ENCODE peak calls at places on chromosomes 5 and 9, in five cellular contexts. Z is CD8-positive, alpha-beta memory T cell; S is activated T-cell treated with anti-CD3 and anti-CD28 coated beads for 4 hours; H is putamen; J is CD4-positive, CD25-positive, alpha-beta regulatory T cell. G is an unnamed sample.

GRCh38 chr5:176381423-176381822 is 7.0 kb downstream of the NOP16 start:
- DNase-seq in Z (no peak), S (no peak), H (no peak), J (no peak), G (no peak)

GRCh38 chr5:35129921-35130485 is 82.3 kb upstream of the AGXT2 start:
- DNase-seq in Z (no peak), S (peak), H (no peak), J (no peak), G (no peak)

GRCh38 chr9:33852216-33852826 is 35.4 kb downstream of the UBE2R2 start:
- DNase-seq in Z (peak), S (peak), H (peak), J (peak), G (peak)

GRCh38 chr9:114754574-114754973 is 51.3 kb downstream of the TNFSF15 start:
- DNase-seq in Z (no peak), S (no peak), H (no peak), J (no peak), G (peak)

GRCh38 chr9:91734371-91734981 is 215.6 kb downstream of the ROR2 start:
- DNase-seq in Z (peak), S (peak), H (peak), J (peak), G (peak)

GRCh38 chr9:93894691-93895079 is 60.5 kb downstream of the BARX1 start:
- DNase-seq in Z (no peak), S (no peak), H (no peak), J (no peak), G (no peak)

GRCh38 chr5:90037646-90038045 is 371.9 kb downstream of the CETN3 start:
- DNase-seq in Z (no peak), S (no peak), H (no peak), J (no peak), G (no peak)

GRCh38 chr9:12815895-12816294 is 41.1 kb downstream of the LURAP1L start:
- DNase-seq in Z (no peak), S (no peak), H (no peak), J (no peak), G (no peak)

GRCh38 chr5:152051499-152052454 is 127.1 kb upstream of the GLRA1 start:
- DNase-seq in Z (no peak), S (no peak), H (no peak), J (no peak), G (no peak)

GRCh38 chr9:27470291-27470805 is 53.7 kb upstream of the IFNK start:
- DNase-seq in Z (no peak), S (no peak), H (no peak), J (no peak), G (no peak)

GRCh38 chr5:141713616-141714309 is 31.7 kb upstream of the ARAP3 start:
- DNase-seq in Z (no peak), S (no peak), H (no peak), J (no peak), G (no peak)

GRCh38 chr9:81108821-81109220 is 580.5 kb downstream of the TLE1 start:
- DNase-seq in Z (no peak), S (no peak), H (no peak), J (no peak), G (no peak)

GRCh38 chr5:160470437-160471341 is 49.0 kb downstream of the PTTG1 start:
- DNase-seq in Z (no peak), S (no peak), H (no peak), J (no peak), G (no peak)

GRCh38 chr5:168086104-168086610 is 205.3 kb upstream of the WWC1 start:
- DNase-seq in Z (no peak), S (no peak), H (no peak), J (no peak), G (no peak)

GRCh38 chr5:141623197-141623596 is 4.4 kb upstream of the DIAPH1 start:
- DNase-seq in Z (no peak), S (no peak), H (no peak), J (no peak), G (peak)

GRCh38 chr9:38068616-38068865 is 486 bp downstream of the SHB start:
- DNase-seq in Z (no peak), S (no peak), H (peak), J (peak), G (peak)

GRCh38 chr5:81971694-81972495 is at the start of gene ATG10:
- DNase-seq in Z (peak), S (peak), H (peak), J (peak), G (peak)

GRCh38 chr9:95147452-95147851 is 170.1 kb downstream of the FANCC start:
- DNase-seq in Z (no peak), S (no peak), H (no peak), J (no peak), G (no peak)

GRCh38 chr5:99600952-99601351 is 672.1 kb upstream of the CHD1 start:
- DNase-seq in Z (no peak), S (no peak), H (no peak), J (no peak), G (no peak)

GRCh38 chr9:69932901-69933300 is 110.7 kb upstream of the MAMDC2 start:
- DNase-seq in Z (no peak), S (no peak), H (no peak), J (no peak), G (no peak)

GRCh38 chr5:118553662-118554061 is 434.7 kb downstream of the DTWD2 start:
- DNase-seq in Z (no peak), S (no peak), H (no peak), J (no peak), G (no peak)

GRCh38 chr5:135264451-135265445 is 134.3 kb downstream of the MACROH2A1 start:
- DNase-seq in Z (no peak), S (no peak), H (no peak), J (no peak), G (no peak)

GRCh38 chr9:82797539-82797938 is 265.4 kb downstream of the RASEF start:
- DNase-seq in Z (no peak), S (no peak), H (peak), J (no peak), G (no peak)

GRCh38 chr9:107734231-107735014 is 244.9 kb upstream of the KLF4 start:
- DNase-seq in Z (no peak), S (no peak), H (no peak), J (no peak), G (no peak)

GRCh38 chr9:90838098-90838497 is 36.5 kb downstream of the SYK start:
- DNase-seq in Z (no peak), S (no peak), H (no peak), J (no peak), G (no peak)

GRCh38 chr9:132994410-132995120 is 16.1 kb downstream of the GFI1B start:
- DNase-seq in Z (no peak), S (no peak), H (no peak), J (no peak), G (peak)

GRCh38 chr9:136372561-136373299 is 739 bp downstream of the CARD9 start:
- DNase-seq in Z (no peak), S (no peak), H (no peak), J (no peak), G (no peak)

GRCh38 chr5:34667705-34668104 is 11.6 kb downstream of the RAI14 start:
- DNase-seq in Z (no peak), S (no peak), H (no peak), J (no peak), G (no peak)

GRCh38 chr9:130895481-130896232 is 955 bp downstream of the QRFP start:
- DNase-seq in Z (no peak), S (no peak), H (no peak), J (no peak), G (no peak)

GRCh38 chr9:17280350-17281012 is 145.6 kb downstream of the CNTLN start:
- DNase-seq in Z (no peak), S (no peak), H (no peak), J (no peak), G (no peak)

GRCh38 chr5:93925321-93925720 is 183.9 kb upstream of the POU5F2 start:
- DNase-seq in Z (no peak), S (no peak), H (no peak), J (no peak), G (no peak)

GRCh38 chr5:174483411-174483810 is 241.0 kb upstream of the MSX2 start:
- DNase-seq in Z (no peak), S (no peak), H (no peak), J (no peak), G (no peak)

GRCh38 chr5:57324159-57324558 is 150.3 kb downstream of the GPBP1 start:
- DNase-seq in Z (no peak), S (no peak), H (no peak), J (no peak), G (no peak)

GRCh38 chr9:10054456-10054855 is 558.3 kb downstream of the PTPRD start:
- DNase-seq in Z (no peak), S (no peak), H (no peak), J (no peak), G (no peak)

GRCh38 chr9:99368341-99369326 is 146.6 kb downstream of the SEC61B start:
- DNase-seq in Z (no peak), S (no peak), H (peak), J (no peak), G (peak)

GRCh38 chr5:157271740-157272271 is 5.9 kb downstream of the CYFIP2 start:
- DNase-seq in Z (peak), S (peak), H (no peak), J (peak), G (peak)

G was measured in germinal center.